ENCODE peak calls at places on chromosome 1, in five cellular contexts. X is WTC11; L is stimulated activated CD4-positive, alpha-beta T cell treated with anti-CD3 and anti-CD28 coated beads, Interleukin-2, amount 100 ng/mL, for 48 hours; F is hypothalamus; P is T-helper 1 cell. A is an unnamed sample.

GRCh38 chr1:51690285-51690961 is 73.5 kb downstream of the OSBPL9 start:
- DNase-seq in X (no peak), L (no peak), F (no peak), P (no peak), A (no peak)

GRCh38 chr1:175887521-175887920 is 144.1 kb upstream of the TNR start:
- DNase-seq in X (peak; percentile 46), L (no peak), F (no peak), P (no peak), A (no peak)

GRCh38 chr1:50271968-50272578 is 151.2 kb downstream of the DMRTA2 start:
- DNase-seq in X (peak; percentile 68), L (no peak), F (peak; percentile 2), P (no peak), A (no peak)

GRCh38 chr1:56927986-56928385 is 37.8 kb downstream of the C8B start:
- DNase-seq in X (no peak), L (no peak), F (no peak), P (no peak), A (no peak)

GRCh38 chr1:23384312-23385058 is 14.8 kb upstream of the ZNF436 start:
- DNase-seq in X (no peak), L (no peak), F (no peak), P (no peak), A (no peak)

GRCh38 chr1:179021873-179022272 is 3.8 kb upstream of the FAM20B start:
- DNase-seq in X (no peak), L (no peak), F (no peak), P (no peak), A (no peak)

GRCh38 chr1:31785947-31786290 is 21.8 kb upstream of the ADGRB2 start:
- DNase-seq in X (peak; percentile 3), L (no peak), F (no peak), P (no peak), A (no peak)

GRCh38 chr1:175941164-175941563 is 197.8 kb upstream of the TNR start:
- DNase-seq in X (no peak), L (no peak), F (no peak), P (no peak), A (no peak)

GRCh38 chr1:46489638-46490602 is at the start of gene DMBX1:
- DNase-seq in X (peak; percentile 82), L (peak; percentile 38), F (no peak), P (no peak), A (peak; percentile 20)

GRCh38 chr1:145828368-145829016 is 4.5 kb downstream of the POLR3C start:
- DNase-seq in X (no peak), L (no peak), F (no peak), P (no peak), A (no peak)

GRCh38 chr1:163427336-163427735 is 105.6 kb downstream of the NUF2 start:
- DNase-seq in X (no peak), L (no peak), F (no peak), P (no peak), A (no peak)

GRCh38 chr1:3306583-3307285 is 147.7 kb upstream of the ARHGEF16 start:
- DNase-seq in X (no peak), L (no peak), F (no peak), P (no peak), A (no peak)

GRCh38 chr1:31497601-31498000 is 78.7 kb upstream of the TINAGL1 start:
- DNase-seq in X (no peak), L (no peak), F (no peak), P (no peak), A (no peak)

GRCh38 chr1:23122023-23122738 is 46.5 kb downstream of the LUZP1 start:
- DNase-seq in X (no peak), L (no peak), F (no peak), P (no peak), A (no peak)

GRCh38 chr1:94998128-94998527 is 71.2 kb upstream of the CNN3 start:
- DNase-seq in X (no peak), L (no peak), F (no peak), P (no peak), A (no peak)

GRCh38 chr1:224356685-224357625 is at the start of gene CNIH4:
- DNase-seq in X (peak; percentile 91), L (peak; percentile 82), F (peak; percentile 81), P (peak; percentile 90), A (peak; percentile 88)

GRCh38 chr1:214717323-214717722 is 114.3 kb downstream of the CENPF start:
- DNase-seq in X (no peak), L (no peak), F (no peak), P (no peak), A (no peak)

GRCh38 chr1:228035844-228036243 is 29.0 kb downstream of the WNT3A start:
- DNase-seq in X (no peak), L (no peak), F (no peak), P (no peak), A (no peak)

GRCh38 chr1:221602866-221603265 is 139.0 kb downstream of the DUSP10 start:
- DNase-seq in X (no peak), L (no peak), F (no peak), P (no peak), A (no peak)

GRCh38 chr1:23103001-23103879 is 65.4 kb downstream of the LUZP1 start:
- DNase-seq in X (no peak), L (no peak), F (no peak), P (no peak), A (peak; percentile 17)

GRCh38 chr1:184143449-184143848 is 91.9 kb downstream of the TSEN15 start:
- DNase-seq in X (no peak), L (no peak), F (no peak), P (no peak), A (no peak)

GRCh38 chr1:232586679-232587078 is 43.3 kb downstream of the SIPA1L2 start:
- DNase-seq in X (no peak), L (no peak), F (no peak), P (no peak), A (no peak)

GRCh38 chr1:210754931-210755670 is 378.8 kb downstream of the KCNH1 start:
- DNase-seq in X (no peak), L (no peak), F (no peak), P (no peak), A (no peak)